ENCODE peak calls at places on chromosome 5, in ten cellular contexts. One of them, this sample, is unnamed.

GRCh38 chr5:91443028-91443427 is 59.9 kb upstream of the ARRDC3 start:
- DNase-seq in prostate gland: no peak
- DNase-seq in GM23248: peak
- DNase-seq in heart left ventricle: no peak
- DNase-seq in body of pancreas: no peak
- DNase-seq in cardiac muscle cell: no peak
- DNase-seq in mesendoderm: no peak
- DNase-seq in A673: no peak
- DNase-seq in aorta: no peak
- DNase-seq in H9: no peak
- DNase-seq in this sample: no peak

GRCh38 chr5:139710370-139711066 is 62.4 kb downstream of the CXXC5 start:
- DNase-seq in GM23248: peak
- DNase-seq in cardiac muscle cell: peak
- DNase-seq in prostate gland: no peak
- DNase-seq in body of pancreas: peak
- DNase-seq in H9: peak
- DNase-seq in A673: peak
- DNase-seq in aorta: no peak
- DNase-seq in heart left ventricle: peak
- DNase-seq in mesendoderm: peak
- DNase-seq in this sample: peak

GRCh38 chr5:6634327-6634713 is 1.1 kb downstream of the SRD5A1 start:
- DNase-seq in A673: no peak
- DNase-seq in H9: no peak
- DNase-seq in body of pancreas: no peak
- DNase-seq in cardiac muscle cell: no peak
- DNase-seq in mesendoderm: peak
- DNase-seq in aorta: no peak
- DNase-seq in heart left ventricle: no peak
- DNase-seq in prostate gland: no peak
- DNase-seq in GM23248: peak
- DNase-seq in this sample: no peak

GRCh38 chr5:180785151-180785781 is 17.3 kb downstream of the MGAT1 start:
- DNase-seq in aorta: no peak
- DNase-seq in H9: no peak
- DNase-seq in GM23248: peak
- DNase-seq in heart left ventricle: no peak
- DNase-seq in A673: no peak
- DNase-seq in body of pancreas: peak
- DNase-seq in mesendoderm: peak
- DNase-seq in cardiac muscle cell: no peak
- DNase-seq in prostate gland: no peak
- DNase-seq in this sample: no peak

GRCh38 chr5:135645336-135645735 is 66.5 kb upstream of the CXCL14 start:
- DNase-seq in H9: no peak
- DNase-seq in prostate gland: no peak
- DNase-seq in A673: no peak
- DNase-seq in GM23248: no peak
- DNase-seq in aorta: no peak
- DNase-seq in cardiac muscle cell: no peak
- DNase-seq in mesendoderm: no peak
- DNase-seq in body of pancreas: no peak
- DNase-seq in heart left ventricle: no peak
- DNase-seq in this sample: no peak

GRCh38 chr5:1734271-1734907 is 65.2 kb downstream of the MRPL36 start:
- DNase-seq in GM23248: no peak
- DNase-seq in H9: no peak
- DNase-seq in heart left ventricle: no peak
- DNase-seq in aorta: no peak
- DNase-seq in mesendoderm: no peak
- DNase-seq in prostate gland: peak
- DNase-seq in cardiac muscle cell: no peak
- DNase-seq in A673: no peak
- DNase-seq in body of pancreas: no peak
- DNase-seq in this sample: no peak

GRCh38 chr5:62489471-62489870 is 76.9 kb downstream of the IPO11 start:
- DNase-seq in aorta: no peak
- DNase-seq in GM23248: no peak
- DNase-seq in body of pancreas: no peak
- DNase-seq in heart left ventricle: no peak
- DNase-seq in H9: no peak
- DNase-seq in cardiac muscle cell: no peak
- DNase-seq in A673: no peak
- DNase-seq in mesendoderm: peak
- DNase-seq in prostate gland: no peak
- DNase-seq in this sample: no peak

GRCh38 chr5:118863345-118863744 is 125.0 kb downstream of the DTWD2 start:
- DNase-seq in mesendoderm: no peak
- DNase-seq in body of pancreas: no peak
- DNase-seq in H9: no peak
- DNase-seq in A673: no peak
- DNase-seq in prostate gland: no peak
- DNase-seq in aorta: no peak
- DNase-seq in heart left ventricle: no peak
- DNase-seq in GM23248: peak
- DNase-seq in cardiac muscle cell: no peak
- DNase-seq in this sample: no peak

GRCh38 chr5:1521054-1521453 is 2.7 kb downstream of the LPCAT1 start:
- DNase-seq in prostate gland: no peak
- DNase-seq in mesendoderm: no peak
- DNase-seq in aorta: no peak
- DNase-seq in GM23248: no peak
- DNase-seq in heart left ventricle: no peak
- DNase-seq in body of pancreas: peak
- DNase-seq in A673: no peak
- DNase-seq in cardiac muscle cell: no peak
- DNase-seq in H9: no peak
- DNase-seq in this sample: no peak

GRCh38 chr5:29037716-29038115 is 1999.3 kb upstream of the CDH9 start:
- DNase-seq in H9: no peak
- DNase-seq in A673: no peak
- DNase-seq in cardiac muscle cell: no peak
- DNase-seq in prostate gland: no peak
- DNase-seq in heart left ventricle: no peak
- DNase-seq in mesendoderm: no peak
- DNase-seq in GM23248: no peak
- DNase-seq in aorta: no peak
- DNase-seq in body of pancreas: no peak
- DNase-seq in this sample: no peak

GRCh38 chr5:173268750-173269580 is 34.0 kb upstream of the NKX2-5 start:
- DNase-seq in heart left ventricle: peak
- DNase-seq in mesendoderm: no peak
- DNase-seq in aorta: no peak
- DNase-seq in GM23248: no peak
- DNase-seq in H9: no peak
- DNase-seq in prostate gland: no peak
- DNase-seq in cardiac muscle cell: peak
- DNase-seq in body of pancreas: no peak
- DNase-seq in A673: no peak
- DNase-seq in this sample: peak

GRCh38 chr5:22852807-22853670 is at the start of gene CDH12:
- DNase-seq in A673: peak
- DNase-seq in mesendoderm: peak
- DNase-seq in H9: peak
- DNase-seq in aorta: no peak
- DNase-seq in body of pancreas: peak
- DNase-seq in GM23248: peak
- DNase-seq in prostate gland: no peak
- DNase-seq in cardiac muscle cell: peak
- DNase-seq in heart left ventricle: no peak
- DNase-seq in this sample: no peak

GRCh38 chr5:126513703-126514102 is 81.3 kb downstream of the ALDH7A1 start:
- DNase-seq in cardiac muscle cell: no peak
- DNase-seq in prostate gland: no peak
- DNase-seq in heart left ventricle: no peak
- DNase-seq in mesendoderm: no peak
- DNase-seq in GM23248: no peak
- DNase-seq in A673: no peak
- DNase-seq in body of pancreas: no peak
- DNase-seq in H9: no peak
- DNase-seq in aorta: no peak
- DNase-seq in this sample: no peak

GRCh38 chr5:89437450-89438435 is 554.8 kb upstream of the MEF2C start:
- DNase-seq in heart left ventricle: no peak
- DNase-seq in A673: peak
- DNase-seq in GM23248: peak
- DNase-seq in prostate gland: no peak
- DNase-seq in mesendoderm: no peak
- DNase-seq in cardiac muscle cell: no peak
- DNase-seq in body of pancreas: no peak
- DNase-seq in H9: no peak
- DNase-seq in aorta: no peak
- DNase-seq in this sample: no peak

DNA sequence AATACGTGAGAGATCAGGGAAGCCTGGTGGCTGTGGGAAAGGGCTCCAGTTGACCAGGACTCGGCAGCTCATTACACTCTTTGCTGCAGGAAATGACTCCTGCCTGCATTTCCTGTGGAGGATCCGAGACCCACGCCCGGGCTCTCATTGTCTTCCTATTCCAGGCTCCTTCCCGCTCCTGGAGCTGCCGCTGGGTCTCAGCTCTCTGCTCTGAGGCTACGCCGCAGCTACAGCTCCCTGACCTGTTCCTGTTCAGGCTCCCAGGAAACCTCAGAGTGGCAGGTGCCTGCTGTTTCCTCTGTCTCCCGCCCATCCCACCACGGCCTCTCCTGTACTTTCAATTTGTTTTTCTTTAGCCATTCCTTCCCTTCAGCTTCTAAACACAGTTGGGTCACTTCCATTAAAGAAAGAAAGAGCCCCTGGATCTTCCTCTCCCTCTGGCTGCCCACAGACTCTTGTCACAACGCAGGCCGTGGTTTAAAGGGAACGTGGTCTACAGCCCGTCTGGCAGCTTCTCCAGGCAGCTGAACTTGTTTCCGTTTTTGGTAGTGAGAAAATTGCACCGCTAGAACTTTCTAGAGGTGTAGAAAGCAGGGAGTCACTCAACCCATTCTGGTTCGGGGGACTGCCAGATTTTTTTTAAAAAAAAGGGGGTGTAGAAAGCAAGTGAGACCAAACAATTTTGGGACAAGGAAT is 71.4 kb downstream of the IL6ST start:
- DNase-seq in H9: peak
- DNase-seq in cardiac muscle cell: no peak
- DNase-seq in aorta: no peak
- DNase-seq in heart left ventricle: no peak
- DNase-seq in GM23248: peak
- DNase-seq in body of pancreas: peak
- DNase-seq in prostate gland: no peak
- DNase-seq in A673: peak
- DNase-seq in mesendoderm: peak
- DNase-seq in this sample: peak
- H3K27ac ChIP-seq in H9: no peak
- H3K27ac ChIP-seq in cardiac muscle cell: no peak
- H3K27ac ChIP-seq in aorta: no peak
- H3K27ac ChIP-seq in heart left ventricle: no peak
- H3K27ac ChIP-seq in GM23248: no peak
- H3K27ac ChIP-seq in body of pancreas: no peak
- H3K27ac ChIP-seq in prostate gland: peak
- H3K27ac ChIP-seq in A673: no peak
- H3K27ac ChIP-seq in mesendoderm: no peak
- H3K27ac ChIP-seq in this sample: peak

GRCh38 chr5:9045946-9046345 is 499.9 kb downstream of the SEMA5A start:
- DNase-seq in A673: no peak
- DNase-seq in GM23248: no peak
- DNase-seq in heart left ventricle: no peak
- DNase-seq in body of pancreas: no peak
- DNase-seq in aorta: no peak
- DNase-seq in mesendoderm: peak
- DNase-seq in cardiac muscle cell: no peak
- DNase-seq in prostate gland: no peak
- DNase-seq in H9: no peak
- DNase-seq in this sample: no peak
- H3K27ac ChIP-seq in A673: no peak
- H3K27ac ChIP-seq in GM23248: peak
- H3K27ac ChIP-seq in heart left ventricle: no peak
- H3K27ac ChIP-seq in body of pancreas: no peak
- H3K27ac ChIP-seq in aorta: no peak
- H3K27ac ChIP-seq in mesendoderm: no peak
- H3K27ac ChIP-seq in cardiac muscle cell: no peak
- H3K27ac ChIP-seq in prostate gland: no peak
- H3K27ac ChIP-seq in H9: no peak
- H3K27ac ChIP-seq in this sample: no peak

GRCh38 chr5:164504141-164504772 is 998.8 kb downstream of the MAT2B start:
- DNase-seq in A673: peak
- DNase-seq in H9: peak
- DNase-seq in GM23248: peak
- DNase-seq in cardiac muscle cell: peak
- DNase-seq in aorta: no peak
- DNase-seq in mesendoderm: peak
- DNase-seq in heart left ventricle: no peak
- DNase-seq in body of pancreas: peak
- DNase-seq in prostate gland: peak
- DNase-seq in this sample: no peak
- H3K27ac ChIP-seq in A673: no peak
- H3K27ac ChIP-seq in H9: no peak
- H3K27ac ChIP-seq in GM23248: no peak
- H3K27ac ChIP-seq in cardiac muscle cell: no peak
- H3K27ac ChIP-seq in aorta: no peak
- H3K27ac ChIP-seq in mesendoderm: no peak
- H3K27ac ChIP-seq in heart left ventricle: no peak
- H3K27ac ChIP-seq in body of pancreas: no peak
- H3K27ac ChIP-seq in prostate gland: no peak
- H3K27ac ChIP-seq in this sample: no peak

GRCh38 chr5:35781181-35781580 is 75.5 kb upstream of the IL7R start:
- DNase-seq in prostate gland: no peak
- DNase-seq in A673: no peak
- DNase-seq in GM23248: no peak
- DNase-seq in aorta: no peak
- DNase-seq in mesendoderm: no peak
- DNase-seq in H9: no peak
- DNase-seq in body of pancreas: no peak
- DNase-seq in heart left ventricle: no peak
- DNase-seq in cardiac muscle cell: no peak
- DNase-seq in this sample: no peak
- H3K27ac ChIP-seq in prostate gland: no peak
- H3K27ac ChIP-seq in A673: no peak
- H3K27ac ChIP-seq in GM23248: peak
- H3K27ac ChIP-seq in aorta: no peak
- H3K27ac ChIP-seq in mesendoderm: no peak
- H3K27ac ChIP-seq in H9: no peak
- H3K27ac ChIP-seq in body of pancreas: no peak
- H3K27ac ChIP-seq in heart left ventricle: no peak
- H3K27ac ChIP-seq in cardiac muscle cell: no peak
- H3K27ac ChIP-seq in this sample: peak

GRCh38 chr5:168765220-168766037 is 186.3 kb upstream of the PANK3 start:
- DNase-seq in H9: no peak
- DNase-seq in A673: peak
- DNase-seq in mesendoderm: no peak
- DNase-seq in aorta: peak
- DNase-seq in cardiac muscle cell: no peak
- DNase-seq in body of pancreas: no peak
- DNase-seq in heart left ventricle: no peak
- DNase-seq in GM23248: peak
- DNase-seq in prostate gland: no peak
- DNase-seq in this sample: no peak
- H3K27ac ChIP-seq in H9: no peak
- H3K27ac ChIP-seq in A673: no peak
- H3K27ac ChIP-seq in mesendoderm: no peak
- H3K27ac ChIP-seq in aorta: no peak
- H3K27ac ChIP-seq in cardiac muscle cell: no peak
- H3K27ac ChIP-seq in body of pancreas: no peak
- H3K27ac ChIP-seq in heart left ventricle: no peak
- H3K27ac ChIP-seq in GM23248: peak
- H3K27ac ChIP-seq in prostate gland: no peak
- H3K27ac ChIP-seq in this sample: no peak